ENCODE peak calls at places on chromosome 2, in seven cellular contexts. C is GM13976; O is fibroblast of pulmonary artery; M is thoracic aorta; N is activated CD4-positive, alpha-beta T cell treated with anti-CD3 and anti-CD28 coated beads, Interleukin-2, amount 50 U/mL, for 1 hour; G is HL-60; W is mesenchymal stem cell. U is an unnamed sample.

GRCh38 chr2:16318474-16319195 is 347.0 kb downstream of the CYRIA start:
- DNase-seq in C (no peak), W (no peak), N (no peak), M (no peak), G (no peak), O (no peak), U (no peak)

GRCh38 chr2:46008082-46008870 is 288.9 kb upstream of the EPAS1 start:
- DNase-seq in G (no peak), C (no peak), O (peak; percentile 27), W (no peak), M (no peak), N (no peak), U (no peak)

GRCh38 chr2:223797811-223798721 is 39.3 kb downstream of the AP1S3 start:
- DNase-seq in G (no peak), N (no peak), O (peak; percentile 71), C (peak; percentile 67), W (peak; percentile 61), M (no peak), U (no peak)

GRCh38 chr2:23669413-23670244 is 257.3 kb downstream of the ATAD2B start:
- DNase-seq in C (no peak), G (no peak), O (peak; percentile 79), N (no peak), M (peak; percentile 38), W (no peak), U (no peak)

GRCh38 chr2:68971591-68972231 is 2.7 kb upstream of the GKN1 start:
- DNase-seq in W (peak; percentile 86), G (no peak), M (no peak), C (no peak), O (peak; percentile 94), N (no peak), U (no peak)

GRCh38 chr2:216344206-216344957 is 27.9 kb downstream of the MARCHF4 start:
- DNase-seq in G (no peak), N (no peak), C (no peak), W (no peak), O (no peak), M (no peak), U (no peak)

GRCh38 chr2:189178726-189179606 is 595 bp downstream of the COL5A2 start:
- DNase-seq in M (no peak), C (no peak), O (peak; percentile 90), W (peak; percentile 90), G (no peak), N (no peak), U (no peak)

GRCh38 chr2:157325786-157326185 is at the start of gene ERMN:
- DNase-seq in W (no peak), M (no peak), C (no peak), O (no peak), N (no peak), G (no peak), U (no peak)

GRCh38 chr2:52340185-52340584 is 1308.3 kb upstream of the NRXN1 start:
- DNase-seq in C (no peak), G (no peak), O (no peak), M (no peak), W (peak; percentile 28), N (no peak), U (no peak)

GRCh38 chr2:143942486-143942885 is 577.4 kb downstream of the ZEB2 start:
- DNase-seq in G (no peak), O (no peak), N (no peak), M (no peak), W (no peak), C (no peak), U (no peak)

GRCh38 chr2:240166761-240167587 is 26.5 kb upstream of the OTOS start:
- DNase-seq in M (no peak), N (no peak), O (no peak), G (no peak), C (no peak), W (no peak), U (no peak)

GRCh38 chr2:203578511-203579130 is 43.5 kb upstream of the RAPH1 start:
- DNase-seq in N (no peak), O (no peak), G (no peak), M (no peak), C (no peak), W (no peak), U (no peak)

GRCh38 chr2:217647226-217647625 is 355.6 kb downstream of the TNS1 start:
- DNase-seq in G (no peak), C (no peak), O (no peak), N (no peak), M (no peak), W (no peak), U (no peak)

GRCh38 chr2:8214221-8214620 is 467.6 kb upstream of the ID2 start:
- DNase-seq in M (no peak), O (no peak), N (no peak), C (no peak), W (no peak), G (no peak), U (no peak)

GRCh38 chr2:24421668-24422067 is 61.3 kb upstream of the ITSN2 start:
- DNase-seq in O (peak; percentile 72), C (peak; percentile 55), W (peak; percentile 60), M (no peak), N (peak; percentile 43), G (no peak), U (peak; percentile 29)

GRCh38 chr2:231991664-231992063 is 30.2 kb downstream of the DIS3L2 start:
- DNase-seq in W (peak; percentile 42), O (peak; percentile 42), M (no peak), G (no peak), C (no peak), N (no peak), U (no peak)

GRCh38 chr2:206482123-206482522 is 38.8 kb downstream of the ADAM23 start:
- DNase-seq in W (no peak), N (no peak), O (peak; percentile 10), C (no peak), M (no peak), G (peak; percentile 16), U (peak; percentile 96)

GRCh38 chr2:43944915-43945314 is 50.9 kb downstream of the LRPPRC start:
- DNase-seq in G (no peak), M (no peak), C (no peak), O (no peak), N (no peak), W (no peak), U (no peak)

GRCh38 chr2:218223046-218223445 is 6.1 kb downstream of the ARPC2 start:
- DNase-seq in M (no peak), G (no peak), O (peak; percentile 39), N (no peak), C (no peak), W (peak; percentile 44), U (no peak)

GRCh38 chr2:66431840-66432511 is 2.9 kb upstream of the MEIS1 start:
- DNase-seq in N (no peak), O (no peak), M (no peak), W (peak; percentile 42), G (no peak), C (no peak), U (no peak)

GRCh38 chr2:72236445-72237067 is 88.9 kb upstream of the CYP26B1 start:
- DNase-seq in M (no peak), O (peak; percentile 80), C (no peak), G (no peak), W (peak; percentile 63), N (no peak), U (no peak)

GRCh38 chr2:121036226-121036692 is 248.7 kb downstream of the TFCP2L1 start:
- DNase-seq in M (no peak), G (no peak), N (no peak), C (no peak), W (no peak), O (no peak), U (no peak)

GRCh38 chr2:110678457-110679336 is 834 bp upstream of the BUB1 start:
- DNase-seq in M (no peak), O (peak; percentile 33), N (no peak), W (peak; percentile 62), G (no peak), C (peak; percentile 46), U (peak; percentile 42)

GRCh38 chr2:233358335-233358734 is 4.0 kb downstream of the DGKD start:
- DNase-seq in C (no peak), W (no peak), O (no peak), N (no peak), M (no peak), G (no peak), U (no peak)

GRCh38 chr2:118706371-118706770 is 141.1 kb downstream of the EN1 start:
- DNase-seq in W (no peak), M (no peak), N (no peak), O (no peak), G (no peak), C (no peak), U (no peak)

GRCh38 chr2:160432633-160433032 is 61.0 kb downstream of the RBMS1 start:
- DNase-seq in O (peak; percentile 65), W (peak; percentile 30), N (no peak), M (no peak), G (no peak), C (no peak), U (no peak)

GRCh38 chr2:71423817-71424420 is 29.4 kb upstream of the DYSF start:
- DNase-seq in C (no peak), W (no peak), O (no peak), N (no peak), M (no peak), G (no peak), U (no peak)

GRCh38 chr2:45684756-45685155 is 33.3 kb downstream of the PRKCE start:
- DNase-seq in O (no peak), M (no peak), G (no peak), C (no peak), W (no peak), N (no peak), U (no peak)

GRCh38 chr2:217010173-217010572 is 150.3 kb upstream of the TNP1 start:
- DNase-seq in W (peak; percentile 34), M (no peak), C (no peak), N (no peak), O (no peak), G (no peak), U (no peak)

GRCh38 chr2:148813603-148814065 is 61.4 kb upstream of the KIF5C start:
- DNase-seq in G (no peak), N (peak; percentile 52), O (no peak), M (no peak), C (peak; percentile 89), W (no peak), U (no peak)